ENCODE peak calls at places on chromosomes 1 and 21, in nine cellular contexts. N is uterus, E is tibial nerve, D is heart left ventricle, Q is sigmoid colon, K is A549, Z is HepG2, V is Peyer's patch, L is IMR-90. S is an unnamed sample.
A peak's percentile ranks its signal among the peaks of the same experiment; 100 is the strongest.

GRCh38 chr1:68378296-68379084 is 71.3 kb downstream of the RPE65 start:
- DNase-seq in D (no peak), L (peak; percentile 71), V (no peak), K (no peak), Z (no peak), N (no peak), Q (no peak), E (no peak), S (no peak)

GRCh38 chr1:167518331-167518700 is at the start of gene CD247:
- DNase-seq in K (no peak), N (no peak), D (no peak), Z (no peak), Q (no peak), V (no peak), L (no peak), E (no peak), S (no peak)

GRCh38 chr1:108557311-108557710 is 2.6 kb upstream of the EEIG2 start:
- DNase-seq in D (peak; percentile 23), E (no peak), L (no peak), V (no peak), N (no peak), K (no peak), Q (no peak), Z (no peak), S (no peak)

GRCh38 chr1:224481601-224482000 is 47.0 kb upstream of the WDR26 start:
- DNase-seq in D (no peak), V (no peak), Z (no peak), Q (no peak), L (no peak), N (no peak), E (no peak), K (no peak), S (no peak)

GRCh38 chr1:189432761-189433160 is 1044.9 kb downstream of the BRINP3 start:
- DNase-seq in Z (no peak), D (no peak), E (no peak), K (no peak), V (no peak), L (peak; percentile 1), N (no peak), Q (no peak), S (no peak)

GRCh38 chr1:230072296-230072695 is 5.3 kb downstream of the GALNT2 start:
- DNase-seq in Z (no peak), Q (peak; percentile 15), D (no peak), V (no peak), K (no peak), N (no peak), L (no peak), E (no peak), S (no peak)

GRCh38 chr1:208029381-208030319 is 118.7 kb upstream of the CD34 start:
- DNase-seq in N (peak; percentile 40), Z (no peak), V (no peak), D (no peak), Q (no peak), L (peak; percentile 74), E (no peak), K (no peak), S (no peak)

GRCh38 chr1:79791488-79792211 is 785.1 kb upstream of the ADGRL4 start:
- DNase-seq in V (no peak), Z (no peak), N (no peak), D (no peak), E (no peak), L (no peak), Q (no peak), K (no peak), S (no peak)

GRCh38 chr1:154313066-154313356 is 7.9 kb upstream of the AQP10 start:
- DNase-seq in K (no peak), Q (no peak), E (no peak), D (no peak), N (no peak), V (no peak), Z (no peak), L (no peak), S (no peak)

GRCh38 chr21:42102946-42103345 is 31.8 kb downstream of the UMODL1 start:
- DNase-seq in Z (no peak), E (no peak), N (no peak), L (no peak), Q (no peak), D (no peak), V (no peak), K (no peak), S (no peak)

GRCh38 chr21:36105327-36105842 is 29.5 kb upstream of the CBR3 start:
- DNase-seq in D (no peak), Q (no peak), N (no peak), E (no peak), Z (no peak), V (no peak), K (no peak), L (no peak), S (no peak)

GRCh38 chr1:113027449-113027848 is 45.5 kb upstream of the LRIG2 start:
- DNase-seq in L (no peak), N (no peak), K (no peak), Z (peak; percentile 41), E (no peak), V (no peak), D (no peak), Q (no peak), S (peak; percentile 62)

GRCh38 chr1:67700220-67700619 is 15.2 kb downstream of the GADD45A start:
- DNase-seq in Q (no peak), V (no peak), E (no peak), D (no peak), Z (no peak), L (no peak), K (no peak), N (no peak), S (no peak)

GRCh38 chr1:158203693-158204457 is 23.2 kb downstream of the CD1D start:
- DNase-seq in E (peak; percentile 79), V (no peak), K (peak; percentile 68), D (no peak), Z (peak; percentile 49), L (peak; percentile 76), N (no peak), Q (no peak), S (no peak)

GRCh38 chr21:32494946-32495703 is 82.6 kb downstream of the EVA1C start:
- DNase-seq in Z (no peak), E (no peak), L (peak; percentile 79), V (no peak), D (no peak), K (peak; percentile 36), N (peak; percentile 52), Q (peak; percentile 20), S (no peak)

GRCh38 chr21:32496536-32496935 is 84.0 kb downstream of the EVA1C start:
- DNase-seq in Z (no peak), E (no peak), L (no peak), N (no peak), Q (peak; percentile 21), K (no peak), D (no peak), V (no peak), S (peak; percentile 68)

GRCh38 chr21:32499249-32500055 is 85.9 kb downstream of the TCP10L start:
- DNase-seq in K (no peak), D (peak; percentile 74), Z (no peak), E (no peak), V (no peak), Q (peak; percentile 49), N (no peak), L (peak; percentile 62), S (peak; percentile 48)
- TF ChIP-seq POLR2A in K (no peak), D (no peak), Z (no peak), E (no peak), V (no peak), Q (no peak), N (no peak), L (no peak), S (no peak)

DNA sequence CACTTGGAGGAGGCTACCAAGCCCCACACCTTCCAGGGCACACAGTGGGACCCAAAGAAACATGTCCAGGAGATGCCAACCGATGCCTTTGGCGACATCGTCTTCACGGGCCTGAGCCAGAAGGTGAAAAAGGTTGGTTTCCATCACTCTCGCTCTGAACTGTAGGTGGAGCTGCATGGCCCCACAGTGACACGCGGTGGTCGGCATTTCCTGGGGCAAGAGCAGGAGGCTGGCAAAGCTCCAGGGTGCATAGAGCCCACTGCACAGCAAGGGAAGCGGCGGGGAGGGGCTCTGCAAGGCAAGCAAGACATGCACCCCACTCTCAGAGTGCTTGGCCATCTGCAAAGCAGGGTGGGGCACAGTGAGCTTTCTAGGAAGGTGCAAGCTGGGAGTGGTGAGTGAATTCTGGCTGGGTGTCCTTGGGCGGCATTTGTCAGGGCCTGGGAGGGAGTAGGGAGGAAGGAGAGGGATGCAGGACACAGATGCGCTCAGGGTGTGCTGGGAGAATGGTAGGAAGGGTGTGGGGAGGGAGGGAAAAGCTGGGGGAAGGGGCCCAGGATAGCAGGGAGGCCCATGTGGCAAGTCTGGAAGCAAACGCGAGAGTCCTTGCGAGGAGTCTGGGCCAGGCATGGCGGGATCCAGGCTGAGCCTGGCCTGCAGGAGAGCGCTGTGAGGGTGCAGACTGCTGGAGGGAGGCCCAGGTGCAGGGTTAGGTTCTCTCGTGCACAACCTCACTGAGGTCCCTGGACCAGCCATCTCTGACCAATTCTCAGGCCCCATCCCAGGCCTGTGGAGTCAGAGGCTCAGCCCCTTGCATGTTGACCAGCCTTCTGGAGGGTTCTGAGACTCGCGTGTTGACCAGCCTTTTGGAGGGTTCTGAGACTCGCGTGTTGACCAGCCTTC is 11.0 kb downstream of the TRPM2 start:
- DNase-seq in E (no peak), L (no peak), D (no peak), N (no peak), Z (no peak), V (peak; percentile 33), K (no peak), Q (peak; percentile 22), S (peak; percentile 62)
- TF ChIP-seq CTCF in E (no peak), L (no peak), D (no peak), N (no peak), Z (peak; percentile 61), V (no peak), K (no peak), Q (no peak), S (no peak)

GRCh38 chr1:39574646-39575045 is 1.9 kb downstream of the PABPC4 start:
- DNase-seq in L (peak; percentile 35), V (no peak), Z (peak; percentile 18), Q (no peak), K (no peak), N (no peak), E (no peak), D (no peak), S (no peak)

GRCh38 chr1:39576016-39576657 is 453 bp downstream of the PABPC4 start:
- DNase-seq in N (no peak), Q (no peak), V (peak; percentile 66), Z (no peak), L (no peak), E (no peak), K (no peak), D (peak; percentile 40), S (no peak)

GRCh38 chr1:39573097-39573465 is 3.5 kb downstream of the PABPC4 start:
- DNase-seq in L (no peak), D (no peak), V (no peak), K (no peak), N (no peak), Q (no peak), Z (no peak), E (no peak), S (no peak)

GRCh38 chr1:39573736-39574624 is 2.6 kb downstream of the PABPC4 start:
- DNase-seq in N (no peak), V (no peak), Z (no peak), E (no peak), L (peak; percentile 67), D (peak; percentile 39), Q (no peak), K (no peak), S (no peak)

GRCh38 chr1:39575191-39576015 is 1.2 kb downstream of the PABPC4 start:
- DNase-seq in L (peak; percentile 81), E (peak; percentile 45), Z (peak; percentile 16), N (peak; percentile 49), V (peak; percentile 74), D (peak; percentile 80), Q (peak; percentile 86), K (no peak), S (peak; percentile 91)
- TF ChIP-seq POLR2A in L (no peak), E (no peak), Z (peak; percentile 28), N (no peak), V (no peak), D (no peak), Q (no peak), K (no peak), S (no peak)

GRCh38 chr1:156684227-156684782 is 7.1 kb upstream of the NES start:
- DNase-seq in N (no peak), E (no peak), L (peak; percentile 76), Z (no peak), Q (no peak), D (no peak), V (no peak), K (no peak), S (no peak)
- TF ChIP-seq CTCF in N (no peak), E (no peak), L (no peak), Z (peak; percentile 9), Q (no peak), D (no peak), V (no peak), K (no peak), S (no peak)